ENCODE peak calls at places on chromosome 1, in seven cellular contexts. One of them, this sample, is unnamed. For H3K9me3 and H3K4me1, the result is how much of the 10 kb centered on the place peaks cover.

GRCh38 chr1:54476231-54477109 is 70.3 kb upstream of the SSBP3 start:
- DNase-seq in K562: no peak
- DNase-seq in CD8-positive, alpha-beta T cell: no peak
- DNase-seq in neuronal stem cell: no peak
- DNase-seq in A673: no peak
- DNase-seq in stomach: no peak
- DNase-seq in pancreas: no peak
- DNase-seq in this sample: no peak

GRCh38 chr1:76951185-76951584 is 83.9 kb downstream of the ST6GALNAC5 start:
- DNase-seq in CD8-positive, alpha-beta T cell: no peak
- DNase-seq in neuronal stem cell: no peak
- DNase-seq in pancreas: no peak
- DNase-seq in A673: no peak
- DNase-seq in stomach: no peak
- DNase-seq in K562: no peak
- DNase-seq in this sample: no peak

GRCh38 chr1:99503276-99503747 is 142.6 kb upstream of the PALMD start:
- DNase-seq in CD8-positive, alpha-beta T cell: no peak
- DNase-seq in neuronal stem cell: no peak
- DNase-seq in pancreas: no peak
- DNase-seq in K562: peak
- DNase-seq in stomach: no peak
- DNase-seq in A673: peak
- DNase-seq in this sample: no peak

GRCh38 chr1:15322648-15323350 is 75.8 kb downstream of the FHAD1 start:
- DNase-seq in neuronal stem cell: no peak
- DNase-seq in pancreas: peak
- DNase-seq in A673: peak
- DNase-seq in CD8-positive, alpha-beta T cell: no peak
- DNase-seq in K562: peak
- DNase-seq in stomach: peak
- DNase-seq in this sample: no peak

GRCh38 chr1:94801919-94802546 is 18.1 kb upstream of the SLC44A3 start:
- DNase-seq in pancreas: peak
- DNase-seq in CD8-positive, alpha-beta T cell: no peak
- DNase-seq in K562: peak
- DNase-seq in A673: peak
- DNase-seq in stomach: no peak
- DNase-seq in neuronal stem cell: peak
- DNase-seq in this sample: peak

GRCh38 chr1:235650341-235651169 is 971 bp upstream of the GNG4 start:
- DNase-seq in stomach: no peak
- DNase-seq in CD8-positive, alpha-beta T cell: no peak
- DNase-seq in neuronal stem cell: peak
- DNase-seq in K562: no peak
- DNase-seq in pancreas: peak
- DNase-seq in A673: no peak
- DNase-seq in this sample: no peak

GRCh38 chr1:110356379-110356778 is 17.2 kb downstream of the RBM15 start:
- DNase-seq in stomach: no peak
- DNase-seq in K562: no peak
- DNase-seq in CD8-positive, alpha-beta T cell: no peak
- DNase-seq in pancreas: no peak
- DNase-seq in A673: no peak
- DNase-seq in neuronal stem cell: no peak
- DNase-seq in this sample: no peak

GRCh38 chr1:16409536-16410152 is 27.6 kb downstream of the SPATA21 start:
- DNase-seq in A673: no peak
- DNase-seq in K562: no peak
- DNase-seq in stomach: no peak
- DNase-seq in neuronal stem cell: no peak
- DNase-seq in pancreas: no peak
- DNase-seq in CD8-positive, alpha-beta T cell: no peak
- DNase-seq in this sample: no peak

GRCh38 chr1:59417406-59417805 is 120.5 kb downstream of the FGGY start:
- DNase-seq in neuronal stem cell: no peak
- DNase-seq in stomach: no peak
- DNase-seq in CD8-positive, alpha-beta T cell: no peak
- DNase-seq in A673: no peak
- DNase-seq in K562: no peak
- DNase-seq in pancreas: no peak
- DNase-seq in this sample: no peak

GRCh38 chr1:48744032-48744431 is 32.7 kb downstream of the BEND5 start:
- DNase-seq in neuronal stem cell: no peak
- DNase-seq in pancreas: no peak
- DNase-seq in A673: no peak
- DNase-seq in stomach: no peak
- DNase-seq in CD8-positive, alpha-beta T cell: no peak
- DNase-seq in K562: no peak
- DNase-seq in this sample: no peak

GRCh38 chr1:160746870-160747500 is 7.9 kb downstream of the SLAMF7 start:
- DNase-seq in neuronal stem cell: no peak
- DNase-seq in A673: no peak
- DNase-seq in K562: no peak
- DNase-seq in pancreas: no peak
- DNase-seq in CD8-positive, alpha-beta T cell: no peak
- DNase-seq in stomach: no peak
- DNase-seq in this sample: no peak

DNA sequence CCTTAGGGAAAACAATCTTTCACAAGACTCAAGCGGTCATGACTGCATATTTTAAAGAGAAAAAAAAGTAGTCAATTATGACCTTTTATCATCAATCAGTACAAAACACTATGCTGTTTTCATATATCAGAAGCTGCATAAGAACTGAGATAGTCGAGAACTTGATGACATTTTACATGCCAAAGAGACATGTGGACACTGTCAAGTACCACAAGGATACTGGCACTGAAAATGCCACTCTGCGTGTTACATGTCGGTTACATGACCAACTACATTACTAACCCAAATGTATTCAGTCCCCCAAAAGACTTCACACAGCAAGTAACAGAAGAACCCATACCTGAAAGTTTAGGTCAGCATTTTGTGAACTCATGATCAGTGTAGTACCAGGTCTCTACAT is 975.0 kb upstream of the ADGRL4 start:
- DNase-seq in K562: no peak
- DNase-seq in pancreas: no peak
- DNase-seq in A673: no peak
- DNase-seq in stomach: no peak
- DNase-seq in neuronal stem cell: no peak
- DNase-seq in CD8-positive, alpha-beta T cell: no peak
- DNase-seq in this sample: no peak
- H3K9me3 ChIP-seq in K562: under half
- H3K9me3 ChIP-seq in pancreas: under half
- H3K9me3 ChIP-seq in A673: under half
- H3K9me3 ChIP-seq in stomach: under half
- H3K9me3 ChIP-seq in neuronal stem cell: under half
- H3K9me3 ChIP-seq in CD8-positive, alpha-beta T cell: under half
- H3K9me3 ChIP-seq in this sample: under half

DNA sequence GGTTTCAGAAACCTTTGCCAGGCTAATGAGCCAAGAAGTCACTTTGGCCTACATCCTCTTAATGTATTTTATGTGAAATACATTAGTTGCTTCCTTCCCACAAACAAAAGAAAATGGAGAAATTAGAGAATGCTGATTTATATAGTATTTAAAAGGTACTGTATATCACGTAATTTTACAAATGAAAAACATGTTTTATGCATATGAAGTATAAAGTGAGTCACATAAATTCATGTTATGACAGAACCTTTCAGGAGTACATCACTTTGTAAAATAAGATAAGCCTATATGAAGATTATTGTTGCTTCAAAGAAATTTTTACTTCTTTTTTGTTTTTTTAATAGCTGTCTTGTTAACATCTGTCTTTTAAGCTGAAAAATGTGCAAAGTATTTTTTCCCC is 4.6 kb downstream of the DR1 start:
- DNase-seq in stomach: no peak
- DNase-seq in A673: no peak
- DNase-seq in CD8-positive, alpha-beta T cell: no peak
- DNase-seq in pancreas: no peak
- DNase-seq in neuronal stem cell: no peak
- DNase-seq in K562: no peak
- DNase-seq in this sample: no peak
- H3K4me3 ChIP-seq in stomach: peak
- H3K4me3 ChIP-seq in A673: no peak
- H3K4me3 ChIP-seq in CD8-positive, alpha-beta T cell: no peak
- H3K4me3 ChIP-seq in pancreas: no peak
- H3K4me3 ChIP-seq in neuronal stem cell: no peak
- H3K4me3 ChIP-seq in K562: peak
- H3K4me3 ChIP-seq in this sample: peak

GRCh38 chr1:9302745-9303524 is 10.2 kb downstream of the SPSB1 start:
- DNase-seq in CD8-positive, alpha-beta T cell: no peak
- DNase-seq in pancreas: no peak
- DNase-seq in K562: no peak
- DNase-seq in stomach: no peak
- DNase-seq in A673: peak
- DNase-seq in neuronal stem cell: no peak
- DNase-seq in this sample: no peak

GRCh38 chr1:9307303-9307702 is 14.6 kb downstream of the SPSB1 start:
- DNase-seq in neuronal stem cell: no peak
- DNase-seq in pancreas: no peak
- DNase-seq in CD8-positive, alpha-beta T cell: no peak
- DNase-seq in A673: no peak
- DNase-seq in K562: no peak
- DNase-seq in stomach: no peak
- DNase-seq in this sample: no peak

GRCh38 chr1:9303916-9304315 is 11.2 kb downstream of the SPSB1 start:
- DNase-seq in pancreas: no peak
- DNase-seq in K562: no peak
- DNase-seq in CD8-positive, alpha-beta T cell: no peak
- DNase-seq in A673: no peak
- DNase-seq in stomach: no peak
- DNase-seq in neuronal stem cell: no peak
- DNase-seq in this sample: no peak

GRCh38 chr1:9306006-9306405 is 13.3 kb downstream of the SPSB1 start:
- DNase-seq in A673: no peak
- DNase-seq in CD8-positive, alpha-beta T cell: no peak
- DNase-seq in K562: no peak
- DNase-seq in neuronal stem cell: no peak
- DNase-seq in stomach: no peak
- DNase-seq in pancreas: no peak
- DNase-seq in this sample: no peak

GRCh38 chr1:9305216-9305615 is 12.5 kb downstream of the SPSB1 start:
- DNase-seq in stomach: no peak
- DNase-seq in K562: no peak
- DNase-seq in pancreas: no peak
- DNase-seq in CD8-positive, alpha-beta T cell: no peak
- DNase-seq in neuronal stem cell: no peak
- DNase-seq in A673: no peak
- DNase-seq in this sample: no peak
- H3K4me1 ChIP-seq in stomach: half or more
- H3K4me1 ChIP-seq in K562: under half
- H3K4me1 ChIP-seq in pancreas: under half
- H3K4me1 ChIP-seq in CD8-positive, alpha-beta T cell: under half
- H3K4me1 ChIP-seq in neuronal stem cell: under half
- H3K4me1 ChIP-seq in A673: under half
- H3K4me1 ChIP-seq in this sample: under half

GRCh38 chr1:180662709-180663108 is 30.9 kb downstream of the XPR1 start:
- DNase-seq in neuronal stem cell: no peak
- DNase-seq in A673: no peak
- DNase-seq in stomach: no peak
- DNase-seq in CD8-positive, alpha-beta T cell: no peak
- DNase-seq in pancreas: no peak
- DNase-seq in K562: no peak
- DNase-seq in this sample: no peak
- H3K9me3 ChIP-seq in neuronal stem cell: under half
- H3K9me3 ChIP-seq in A673: under half
- H3K9me3 ChIP-seq in stomach: under half
- H3K9me3 ChIP-seq in CD8-positive, alpha-beta T cell: under half
- H3K9me3 ChIP-seq in pancreas: under half
- H3K9me3 ChIP-seq in K562: under half
- H3K9me3 ChIP-seq in this sample: under half

This sample was measured in keratinocyte.